ENCODE peak calls at places on chromosome 14, in ten cellular contexts. M is activated CD4-positive, alpha-beta T cell treated with anti-CD3 and anti-CD28 coated beads for 48 hours; Y is CD4-positive, alpha-beta T cell; F is choroid plexus epithelial cell; S is right cardiac atrium; C is HTR-8/SVneo; W is ureter; U is GM04504; G is natural killer cell; I is OCI-M1. O is an unnamed sample.

GRCh38 chr14:31992051-31992450 is 85.1 kb upstream of the ARHGAP5 start:
- DNase-seq in M (no peak), Y (no peak), F (peak), S (no peak), C (peak), W (no peak), U (peak), G (no peak), I (no peak), O (no peak)

GRCh38 chr14:61281186-61281676 is at the start of gene TMEM30B:
- DNase-seq in M (peak), Y (peak), F (no peak), S (peak), C (no peak), W (peak), U (no peak), G (no peak), I (no peak), O (peak)

GRCh38 chr14:81256289-81256960 is 35.7 kb upstream of the GTF2A1 start:
- DNase-seq in M (no peak), Y (no peak), F (no peak), S (no peak), C (no peak), W (no peak), U (no peak), G (no peak), I (peak), O (no peak)

GRCh38 chr14:21796912-21797311 is 123.3 kb upstream of the OR4E1 start:
- DNase-seq in M (no peak), Y (no peak), F (peak), S (no peak), C (no peak), W (no peak), U (no peak), G (no peak), I (no peak), O (no peak)

GRCh38 chr14:58298477-58298879 is at the start of gene ARID4A:
- DNase-seq in M (peak), Y (peak), F (no peak), S (peak), C (no peak), W (no peak), U (no peak), G (peak), I (no peak), O (peak)

GRCh38 chr14:43483415-43483814 is 1023.7 kb downstream of the FSCB start:
- DNase-seq in M (no peak), Y (no peak), F (no peak), S (no peak), C (no peak), W (no peak), U (no peak), G (no peak), I (no peak), O (no peak)

GRCh38 chr14:64605926-64606685 is 56.3 kb downstream of the PPP1R36 start:
- DNase-seq in M (no peak), Y (no peak), F (no peak), S (no peak), C (peak), W (no peak), U (no peak), G (no peak), I (no peak), O (no peak)

GRCh38 chr14:101838476-101838875 is 77.0 kb downstream of the PPP2R5C start:
- DNase-seq in M (no peak), Y (no peak), F (peak), S (no peak), C (no peak), W (no peak), U (no peak), G (no peak), I (no peak), O (no peak)

GRCh38 chr14:63204407-63205280 is at the start of gene RHOJ:
- DNase-seq in M (no peak), Y (no peak), F (peak), S (peak), C (peak), W (no peak), U (no peak), G (no peak), I (no peak), O (no peak)

GRCh38 chr14:87797001-87797400 is 196.0 kb downstream of the GALC start:
- DNase-seq in M (no peak), Y (no peak), F (no peak), S (no peak), C (no peak), W (no peak), U (no peak), G (no peak), I (no peak), O (no peak)

GRCh38 chr14:68199465-68200145 is 380.0 kb downstream of the RAD51B start:
- DNase-seq in M (no peak), Y (no peak), F (peak), S (peak), C (no peak), W (no peak), U (no peak), G (no peak), I (no peak), O (no peak)

GRCh38 chr14:80958258-80958657 is 2.8 kb downstream of the TSHR start:
- DNase-seq in M (no peak), Y (no peak), F (no peak), S (no peak), C (no peak), W (no peak), U (no peak), G (no peak), I (no peak), O (no peak)

GRCh38 chr14:32906672-32907071 is 32.0 kb upstream of the NPAS3 start:
- DNase-seq in M (no peak), Y (no peak), F (no peak), S (no peak), C (no peak), W (no peak), U (no peak), G (no peak), I (no peak), O (no peak)

GRCh38 chr14:72904218-72904617 is 10.3 kb upstream of the DPF3 start:
- DNase-seq in M (no peak), Y (no peak), F (no peak), S (no peak), C (no peak), W (no peak), U (no peak), G (no peak), I (no peak), O (no peak)

GRCh38 chr14:100215330-100215885 is 23.5 kb upstream of the YY1 start:
- DNase-seq in M (no peak), Y (no peak), F (no peak), S (no peak), C (no peak), W (no peak), U (no peak), G (no peak), I (no peak), O (no peak)

GRCh38 chr14:76827696-76828301 is 1.6 kb downstream of the LRRC74A start:
- DNase-seq in M (no peak), Y (no peak), F (no peak), S (peak), C (no peak), W (no peak), U (no peak), G (no peak), I (no peak), O (no peak)

GRCh38 chr14:60753264-60754126 is 18.9 kb downstream of the MNAT1 start:
- DNase-seq in M (peak), Y (peak), F (peak), S (no peak), C (no peak), W (no peak), U (no peak), G (peak), I (peak), O (peak)

GRCh38 chr14:59919582-59920377 is at the start of gene LRRC9:
- DNase-seq in M (peak), Y (peak), F (peak), S (peak), C (peak), W (peak), U (no peak), G (no peak), I (no peak), O (peak)

GRCh38 chr14:52873694-52874093 is 77.2 kb downstream of the FERMT2 start:
- DNase-seq in M (no peak), Y (no peak), F (peak), S (no peak), C (no peak), W (no peak), U (peak), G (no peak), I (peak), O (no peak)

GRCh38 chr14:100522616-100523021 is 64.6 kb downstream of the BEGAIN start:
- DNase-seq in M (no peak), Y (no peak), F (no peak), S (peak), C (no peak), W (peak), U (no peak), G (peak), I (no peak), O (peak)

GRCh38 chr14:50399251-50400032 is 2.8 kb upstream of the CDKL1 start:
- DNase-seq in M (no peak), Y (no peak), F (peak), S (no peak), C (no peak), W (peak), U (no peak), G (no peak), I (no peak), O (no peak)

GRCh38 chr14:104133496-104133895 is 4.9 kb upstream of the KIF26A start:
- DNase-seq in M (no peak), Y (no peak), F (no peak), S (peak), C (no peak), W (no peak), U (no peak), G (no peak), I (no peak), O (no peak)

GRCh38 chr14:33642641-33643342 is 308.1 kb downstream of the EGLN3 start:
- DNase-seq in M (no peak), Y (no peak), F (no peak), S (no peak), C (no peak), W (no peak), U (no peak), G (no peak), I (no peak), O (no peak)

GRCh38 chr14:77053046-77053841 is 24.7 kb upstream of the IRF2BPL start:
- DNase-seq in M (peak), Y (peak), F (peak), S (peak), C (peak), W (peak), U (no peak), G (peak), I (peak), O (peak)

GRCh38 chr14:104891121-104891551 is 26.1 kb downstream of the CEP170B start:
- DNase-seq in M (no peak), Y (no peak), F (no peak), S (no peak), C (no peak), W (no peak), U (no peak), G (peak), I (no peak), O (no peak)

GRCh38 chr14:21498540-21499526 is 12.3 kb downstream of the METTL3 start:
- DNase-seq in M (no peak), Y (no peak), F (peak), S (no peak), C (peak), W (no peak), U (no peak), G (no peak), I (peak), O (no peak)

GRCh38 chr14:77035267-77035666 is 6.8 kb upstream of the IRF2BPL start:
- DNase-seq in M (no peak), Y (no peak), F (no peak), S (no peak), C (no peak), W (no peak), U (no peak), G (no peak), I (no peak), O (no peak)

GRCh38 chr14:32438511-32438910 is 109.4 kb downstream of the AKAP6 start:
- DNase-seq in M (no peak), Y (no peak), F (no peak), S (no peak), C (no peak), W (no peak), U (no peak), G (no peak), I (no peak), O (no peak)

GRCh38 chr14:72714094-72714493 is 179.8 kb downstream of the DPF3 start:
- DNase-seq in M (peak), Y (peak), F (no peak), S (peak), C (no peak), W (no peak), U (no peak), G (peak), I (no peak), O (peak)

GRCh38 chr14:83085725-83086124 is 1552.1 kb upstream of the SEL1L start:
- DNase-seq in M (no peak), Y (no peak), F (no peak), S (no peak), C (no peak), W (no peak), U (no peak), G (no peak), I (peak), O (no peak)

GRCh38 chr14:51552768-51553426 is 98.8 kb upstream of the FRMD6 start:
- DNase-seq in M (no peak), Y (no peak), F (no peak), S (no peak), C (no peak), W (peak), U (no peak), G (no peak), I (no peak), O (no peak)

GRCh38 chr14:54174437-54174836 is 217.8 kb upstream of the BMP4 start:
- DNase-seq in M (no peak), Y (no peak), F (no peak), S (no peak), C (no peak), W (no peak), U (no peak), G (no peak), I (no peak), O (no peak)

GRCh38 chr14:50044040-50044651 is 72.2 kb downstream of the VCPKMT start:
- DNase-seq in M (peak), Y (no peak), F (no peak), S (no peak), C (no peak), W (no peak), U (no peak), G (no peak), I (no peak), O (no peak)

GRCh38 chr14:92973265-92973797 is 50.4 kb downstream of the CHGA start:
- DNase-seq in M (peak), Y (no peak), F (peak), S (peak), C (peak), W (peak), U (peak), G (no peak), I (peak), O (no peak)

GRCh38 chr14:92153581-92153980 is 31.8 kb downstream of the CPSF2 start:
- DNase-seq in M (no peak), Y (no peak), F (no peak), S (no peak), C (no peak), W (no peak), U (no peak), G (no peak), I (no peak), O (no peak)

GRCh38 chr14:103711516-103712431 is 3.5 kb downstream of the XRCC3 start:
- DNase-seq in M (no peak), Y (no peak), F (no peak), S (peak), C (no peak), W (peak), U (no peak), G (no peak), I (no peak), O (no peak)